ENCODE peak calls at places on chromosome 3, in nine cellular contexts. One of them, this sample, is unnamed.

GRCh38 chr3:126149256-126149902 is 31.0 kb downstream of the ALDH1L1 start:
- DNase-seq in occipital lobe: no peak
- DNase-seq in NT2/D1: no peak
- DNase-seq in breast epithelium: no peak
- DNase-seq in iris pigment epithelial cell: no peak
- DNase-seq in NCI-H460: no peak
- DNase-seq in aorta: peak
- DNase-seq in bronchial epithelial cell: no peak
- DNase-seq in activated CD4-positive, alpha-beta T cell treated with anti-CD3 and anti-CD28 coated beads, Interleukin-2, amount 10 ng/mL, durations not matched to agents 24 days and 14 days: no peak
- DNase-seq in this sample: peak

GRCh38 chr3:197428117-197428761 is 127.5 kb downstream of the BDH1 start:
- DNase-seq in breast epithelium: no peak
- DNase-seq in bronchial epithelial cell: peak
- DNase-seq in iris pigment epithelial cell: peak
- DNase-seq in NT2/D1: no peak
- DNase-seq in occipital lobe: no peak
- DNase-seq in activated CD4-positive, alpha-beta T cell treated with anti-CD3 and anti-CD28 coated beads, Interleukin-2, amount 10 ng/mL, durations not matched to agents 24 days and 14 days: peak
- DNase-seq in aorta: peak
- DNase-seq in NCI-H460: peak
- DNase-seq in this sample: no peak

GRCh38 chr3:108936924-108937689 is 16.6 kb downstream of the GUCA1C start:
- DNase-seq in NCI-H460: no peak
- DNase-seq in bronchial epithelial cell: no peak
- DNase-seq in NT2/D1: no peak
- DNase-seq in occipital lobe: no peak
- DNase-seq in iris pigment epithelial cell: no peak
- DNase-seq in aorta: no peak
- DNase-seq in activated CD4-positive, alpha-beta T cell treated with anti-CD3 and anti-CD28 coated beads, Interleukin-2, amount 10 ng/mL, durations not matched to agents 24 days and 14 days: no peak
- DNase-seq in breast epithelium: no peak
- DNase-seq in this sample: no peak

GRCh38 chr3:194042947-194043346 is 93.0 kb upstream of the HES1 start:
- DNase-seq in aorta: no peak
- DNase-seq in bronchial epithelial cell: peak
- DNase-seq in NCI-H460: no peak
- DNase-seq in activated CD4-positive, alpha-beta T cell treated with anti-CD3 and anti-CD28 coated beads, Interleukin-2, amount 10 ng/mL, durations not matched to agents 24 days and 14 days: no peak
- DNase-seq in breast epithelium: no peak
- DNase-seq in NT2/D1: no peak
- DNase-seq in iris pigment epithelial cell: peak
- DNase-seq in occipital lobe: no peak
- DNase-seq in this sample: no peak

GRCh38 chr3:122745365-122746021 is 48.1 kb downstream of the HSPBAP1 start:
- DNase-seq in iris pigment epithelial cell: peak
- DNase-seq in occipital lobe: no peak
- DNase-seq in aorta: no peak
- DNase-seq in breast epithelium: no peak
- DNase-seq in activated CD4-positive, alpha-beta T cell treated with anti-CD3 and anti-CD28 coated beads, Interleukin-2, amount 10 ng/mL, durations not matched to agents 24 days and 14 days: no peak
- DNase-seq in NT2/D1: no peak
- DNase-seq in NCI-H460: peak
- DNase-seq in bronchial epithelial cell: peak
- DNase-seq in this sample: no peak

GRCh38 chr3:24004171-24004938 is 59.3 kb downstream of the NR1D2 start:
- DNase-seq in occipital lobe: no peak
- DNase-seq in aorta: no peak
- DNase-seq in NCI-H460: no peak
- DNase-seq in breast epithelium: no peak
- DNase-seq in activated CD4-positive, alpha-beta T cell treated with anti-CD3 and anti-CD28 coated beads, Interleukin-2, amount 10 ng/mL, durations not matched to agents 24 days and 14 days: peak
- DNase-seq in iris pigment epithelial cell: no peak
- DNase-seq in bronchial epithelial cell: peak
- DNase-seq in NT2/D1: no peak
- DNase-seq in this sample: no peak

GRCh38 chr3:123657111-123657510 is 72.3 kb upstream of the HACD2 start:
- DNase-seq in aorta: no peak
- DNase-seq in iris pigment epithelial cell: no peak
- DNase-seq in NT2/D1: no peak
- DNase-seq in breast epithelium: no peak
- DNase-seq in bronchial epithelial cell: no peak
- DNase-seq in NCI-H460: no peak
- DNase-seq in occipital lobe: no peak
- DNase-seq in activated CD4-positive, alpha-beta T cell treated with anti-CD3 and anti-CD28 coated beads, Interleukin-2, amount 10 ng/mL, durations not matched to agents 24 days and 14 days: no peak
- DNase-seq in this sample: no peak

GRCh38 chr3:66138336-66139234 is 82.2 kb upstream of the SLC25A26 start:
- DNase-seq in NCI-H460: peak
- DNase-seq in breast epithelium: no peak
- DNase-seq in NT2/D1: peak
- DNase-seq in bronchial epithelial cell: peak
- DNase-seq in activated CD4-positive, alpha-beta T cell treated with anti-CD3 and anti-CD28 coated beads, Interleukin-2, amount 10 ng/mL, durations not matched to agents 24 days and 14 days: peak
- DNase-seq in occipital lobe: no peak
- DNase-seq in iris pigment epithelial cell: peak
- DNase-seq in aorta: no peak
- DNase-seq in this sample: no peak

GRCh38 chr3:127547761-127548605 is 42.5 kb downstream of the TPRA1 start:
- DNase-seq in NT2/D1: peak
- DNase-seq in bronchial epithelial cell: peak
- DNase-seq in NCI-H460: peak
- DNase-seq in activated CD4-positive, alpha-beta T cell treated with anti-CD3 and anti-CD28 coated beads, Interleukin-2, amount 10 ng/mL, durations not matched to agents 24 days and 14 days: peak
- DNase-seq in occipital lobe: peak
- DNase-seq in iris pigment epithelial cell: peak
- DNase-seq in aorta: peak
- DNase-seq in breast epithelium: peak
- DNase-seq in this sample: peak

GRCh38 chr3:37945803-37946530 is 44.6 kb upstream of the VILL start:
- DNase-seq in aorta: no peak
- DNase-seq in NCI-H460: no peak
- DNase-seq in iris pigment epithelial cell: peak
- DNase-seq in breast epithelium: no peak
- DNase-seq in bronchial epithelial cell: peak
- DNase-seq in occipital lobe: no peak
- DNase-seq in NT2/D1: no peak
- DNase-seq in activated CD4-positive, alpha-beta T cell treated with anti-CD3 and anti-CD28 coated beads, Interleukin-2, amount 10 ng/mL, durations not matched to agents 24 days and 14 days: no peak
- DNase-seq in this sample: peak

GRCh38 chr3:65524544-65525070 is 514.1 kb downstream of the MAGI1 start:
- DNase-seq in breast epithelium: no peak
- DNase-seq in bronchial epithelial cell: no peak
- DNase-seq in occipital lobe: no peak
- DNase-seq in NT2/D1: no peak
- DNase-seq in aorta: no peak
- DNase-seq in iris pigment epithelial cell: no peak
- DNase-seq in activated CD4-positive, alpha-beta T cell treated with anti-CD3 and anti-CD28 coated beads, Interleukin-2, amount 10 ng/mL, durations not matched to agents 24 days and 14 days: no peak
- DNase-seq in NCI-H460: no peak
- DNase-seq in this sample: no peak

GRCh38 chr3:31851278-31851677 is 129.8 kb downstream of the OSBPL10 start:
- DNase-seq in activated CD4-positive, alpha-beta T cell treated with anti-CD3 and anti-CD28 coated beads, Interleukin-2, amount 10 ng/mL, durations not matched to agents 24 days and 14 days: no peak
- DNase-seq in bronchial epithelial cell: no peak
- DNase-seq in NCI-H460: no peak
- DNase-seq in NT2/D1: no peak
- DNase-seq in iris pigment epithelial cell: no peak
- DNase-seq in aorta: no peak
- DNase-seq in breast epithelium: no peak
- DNase-seq in occipital lobe: no peak
- DNase-seq in this sample: peak

GRCh38 chr3:31688847-31689246 is 156.1 kb downstream of the STT3B start:
- DNase-seq in NT2/D1: no peak
- DNase-seq in bronchial epithelial cell: no peak
- DNase-seq in iris pigment epithelial cell: no peak
- DNase-seq in activated CD4-positive, alpha-beta T cell treated with anti-CD3 and anti-CD28 coated beads, Interleukin-2, amount 10 ng/mL, durations not matched to agents 24 days and 14 days: no peak
- DNase-seq in occipital lobe: no peak
- DNase-seq in breast epithelium: no peak
- DNase-seq in aorta: no peak
- DNase-seq in NCI-H460: no peak
- DNase-seq in this sample: no peak

GRCh38 chr3:146271180-146271579 is 20.3 kb upstream of the PLSCR4 start:
- DNase-seq in bronchial epithelial cell: no peak
- DNase-seq in aorta: no peak
- DNase-seq in NT2/D1: no peak
- DNase-seq in breast epithelium: no peak
- DNase-seq in iris pigment epithelial cell: no peak
- DNase-seq in NCI-H460: no peak
- DNase-seq in occipital lobe: no peak
- DNase-seq in activated CD4-positive, alpha-beta T cell treated with anti-CD3 and anti-CD28 coated beads, Interleukin-2, amount 10 ng/mL, durations not matched to agents 24 days and 14 days: no peak
- DNase-seq in this sample: no peak

GRCh38 chr3:55267206-55267930 is 219.7 kb downstream of the WNT5A start:
- DNase-seq in iris pigment epithelial cell: peak
- DNase-seq in bronchial epithelial cell: no peak
- DNase-seq in NT2/D1: no peak
- DNase-seq in aorta: no peak
- DNase-seq in activated CD4-positive, alpha-beta T cell treated with anti-CD3 and anti-CD28 coated beads, Interleukin-2, amount 10 ng/mL, durations not matched to agents 24 days and 14 days: no peak
- DNase-seq in breast epithelium: no peak
- DNase-seq in occipital lobe: no peak
- DNase-seq in NCI-H460: no peak
- DNase-seq in this sample: no peak

GRCh38 chr3:177443469-177443868 is 246.2 kb upstream of the TBL1XR1 start:
- DNase-seq in bronchial epithelial cell: peak
- DNase-seq in NCI-H460: no peak
- DNase-seq in occipital lobe: no peak
- DNase-seq in activated CD4-positive, alpha-beta T cell treated with anti-CD3 and anti-CD28 coated beads, Interleukin-2, amount 10 ng/mL, durations not matched to agents 24 days and 14 days: no peak
- DNase-seq in NT2/D1: no peak
- DNase-seq in aorta: no peak
- DNase-seq in iris pigment epithelial cell: peak
- DNase-seq in breast epithelium: peak
- DNase-seq in this sample: no peak

This sample was measured in left lung.